ENCODE peak calls at places on chromosome 16, in eight cellular contexts. T is memory B cell; V is EH; N is neural progenitor cell; Q is NCI-H1092; A is activated naive CD4-positive, alpha-beta T cell; H is A172; I is activated effector memory CD4-positive, alpha-beta T cell treated with anti-CD3 and anti-CD28 coated beads, Interleukin-2, amount 50 U/mL, for 16 hours. O is an unnamed sample.

GRCh38 chr16:31505483-31505882 is 2.7 kb downstream of the RUSF1 start:
- DNase-seq in T (no peak), V (no peak), N (no peak), Q (no peak), A (no peak), H (no peak), I (no peak), O (no peak)

GRCh38 chr16:5064915-5065314 is 841 bp downstream of the C16orf89 start:
- DNase-seq in T (no peak), V (no peak), N (no peak), Q (no peak), A (no peak), H (no peak), I (no peak), O (peak)

GRCh38 chr16:89370081-89370511 is 120.3 kb downstream of the ANKRD11 start:
- DNase-seq in T (no peak), V (peak), N (no peak), Q (no peak), A (no peak), H (no peak), I (no peak), O (no peak)

GRCh38 chr16:426115-426905 is 861 bp downstream of the RAB11FIP3 start:
- DNase-seq in T (peak), V (peak), N (peak), Q (no peak), A (no peak), H (no peak), I (no peak), O (no peak)

GRCh38 chr16:8804313-8804712 is 6.7 kb downstream of the PMM2 start:
- DNase-seq in T (no peak), V (no peak), N (no peak), Q (no peak), A (no peak), H (no peak), I (no peak), O (no peak)

GRCh38 chr16:19307587-19308241 is 22.2 kb downstream of the CLEC19A start:
- DNase-seq in T (no peak), V (no peak), N (peak), Q (no peak), A (no peak), H (no peak), I (no peak), O (no peak)

GRCh38 chr16:81620796-81621195 is 158.3 kb upstream of the PLCG2 start:
- DNase-seq in T (no peak), V (no peak), N (no peak), Q (no peak), A (no peak), H (no peak), I (no peak), O (no peak)

GRCh38 chr16:14325921-14326401 is 254.8 kb downstream of the MRTFB start:
- DNase-seq in T (no peak), V (no peak), N (peak), Q (peak), A (no peak), H (no peak), I (no peak), O (no peak)

GRCh38 chr16:56860226-56861020 is 4.6 kb upstream of the SLC12A3 start:
- DNase-seq in T (peak), V (no peak), N (no peak), Q (no peak), A (no peak), H (no peak), I (no peak), O (no peak)

GRCh38 chr16:73068546-73069401 is 20.8 kb upstream of the ZFHX3 start:
- DNase-seq in T (no peak), V (peak), N (peak), Q (peak), A (no peak), H (peak), I (no peak), O (peak)

GRCh38 chr16:29922986-29923501 is 3.0 kb downstream of the KCTD13 start:
- DNase-seq in T (no peak), V (no peak), N (no peak), Q (no peak), A (no peak), H (no peak), I (peak), O (peak)